ENCODE peak calls at places on chromosomes 7 and 10, in four cellular contexts. O is Peyer's patch, X is heart right ventricle, D is bronchial epithelial cell. P is an unnamed sample.

GRCh38 chr7:84232653-84233052 is 38.1 kb upstream of the SEMA3A start:
- DNase-seq in X (no peak), D (peak), O (no peak), P (peak)

GRCh38 chr10:70477661-70478162 is 855 bp upstream of the PALD1 start:
- DNase-seq in D (peak), O (peak), X (no peak), P (peak)

GRCh38 chr10:125482108-125482507 is 200.9 kb downstream of the TEX36 start:
- DNase-seq in X (no peak), O (no peak), D (peak), P (no peak)

GRCh38 chr10:3469639-3470020 is 297.0 kb upstream of the PITRM1 start:
- DNase-seq in X (no peak), D (peak), O (no peak), P (peak)

GRCh38 chr10:114684822-114685209 is 26.7 kb upstream of the ABLIM1 start:
- DNase-seq in D (peak), O (no peak), X (peak), P (peak)

GRCh38 chr10:59887006-59887405 is 19.4 kb downstream of the CCDC6 start:
- DNase-seq in X (no peak), O (no peak), D (peak), P (no peak)

GRCh38 chr10:104353325-104354048 is at the start of gene CFAP58:
- DNase-seq in X (peak), D (peak), O (peak), P (peak)

GRCh38 chr10:34505338-34505737 is 309.8 kb downstream of the PARD3 start:
- DNase-seq in O (no peak), X (no peak), D (no peak), P (peak)

GRCh38 chr10:103833731-103834365 is 21.5 kb downstream of the SH3PXD2A start:
- DNase-seq in D (no peak), O (no peak), X (peak), P (no peak)

GRCh38 chr10:50331486-50331885 is 80.2 kb upstream of the ASAH2 start:
- DNase-seq in D (no peak), X (no peak), O (no peak), P (no peak)

GRCh38 chr10:10499839-10500238 is 517.8 kb upstream of the CELF2 start:
- DNase-seq in D (peak), O (no peak), X (no peak), P (peak)

GRCh38 chr10:7457478-7458316 is 46.9 kb upstream of the SFMBT2 start:
- DNase-seq in X (no peak), D (no peak), O (no peak), P (no peak)

GRCh38 chr7:127726481-127726880 is 74.5 kb downstream of the SND1 start:
- DNase-seq in D (no peak), O (no peak), X (no peak), P (no peak)

GRCh38 chr10:7608001-7608400 is 58.8 kb downstream of the ITIH5 start:
- DNase-seq in D (no peak), X (no peak), O (no peak), P (no peak)

GRCh38 chr7:327305-327931 is 37.4 kb downstream of the FOXL3 start:
- DNase-seq in D (no peak), X (no peak), O (no peak), P (no peak)

GRCh38 chr10:129839285-129840195 is 124.5 kb downstream of the EBF3 start:
- DNase-seq in O (no peak), D (no peak), X (no peak), P (no peak)

GRCh38 chr7:46934198-46934825 is 647.6 kb downstream of the TNS3 start:
- DNase-seq in X (no peak), D (peak), O (no peak), P (peak)

GRCh38 chr7:135964254-135964653 is 12.9 kb downstream of the MTPN start:
- DNase-seq in D (no peak), O (no peak), X (no peak), P (no peak)

GRCh38 chr7:155544485-155544884 is 1.9 kb downstream of the CNPY1 start:
- DNase-seq in X (no peak), D (no peak), O (no peak), P (no peak)

GRCh38 chr10:47354162-47354561 is 6.0 kb downstream of the RBP3 start:
- DNase-seq in X (no peak), D (no peak), O (no peak), P (no peak)

GRCh38 chr10:16989826-16990293 is 139.8 kb downstream of the CUBN start:
- DNase-seq in O (no peak), D (no peak), X (no peak), P (no peak)
- TF ChIP-seq CTCF in O (no peak), D (no peak), X (no peak), P (no peak)

GRCh38 chr7:115748123-115748738 is 282.3 kb downstream of the TFEC start:
- DNase-seq in X (no peak), O (no peak), D (peak), P (peak)
- TF ChIP-seq CTCF in X (no peak), O (no peak), D (peak), P (peak)

GRCh38 chr10:102394079-102394800 is 1.3 kb upstream of the NFKB2 start:
- DNase-seq in D (peak), O (peak), X (peak), P (peak)
- TF ChIP-seq CTCF in D (peak), O (peak), X (no peak), P (no peak)

GRCh38 chr7:29320577-29320976 is 126.0 kb downstream of the CHN2 start:
- DNase-seq in O (no peak), D (no peak), X (no peak), P (no peak)

GRCh38 chr7:29318853-29319718 is 124.5 kb downstream of the CHN2 start:
- DNase-seq in O (no peak), X (no peak), D (no peak), P (no peak)

GRCh38 chr7:29319719-29320521 is 125.3 kb downstream of the CHN2 start:
- DNase-seq in D (no peak), O (no peak), X (no peak), P (no peak)

GRCh38 chr7:29325508-29325907 is 130.9 kb downstream of the CHN2 start:
- DNase-seq in X (no peak), O (no peak), D (no peak), P (no peak)

GRCh38 chr7:29322023-29322712 is 127.6 kb downstream of the CHN2 start:
- DNase-seq in X (no peak), O (no peak), D (no peak), P (no peak)
- TF ChIP-seq CTCF in X (no peak), O (no peak), D (no peak), P (no peak)

GRCh38 chr7:98755138-98755898 is 114.5 kb downstream of the TMEM130 start:
- DNase-seq in X (no peak), O (no peak), D (no peak), P (no peak)
- TF ChIP-seq CTCF in X (no peak), O (no peak), D (no peak), P (no peak)

DNA sequence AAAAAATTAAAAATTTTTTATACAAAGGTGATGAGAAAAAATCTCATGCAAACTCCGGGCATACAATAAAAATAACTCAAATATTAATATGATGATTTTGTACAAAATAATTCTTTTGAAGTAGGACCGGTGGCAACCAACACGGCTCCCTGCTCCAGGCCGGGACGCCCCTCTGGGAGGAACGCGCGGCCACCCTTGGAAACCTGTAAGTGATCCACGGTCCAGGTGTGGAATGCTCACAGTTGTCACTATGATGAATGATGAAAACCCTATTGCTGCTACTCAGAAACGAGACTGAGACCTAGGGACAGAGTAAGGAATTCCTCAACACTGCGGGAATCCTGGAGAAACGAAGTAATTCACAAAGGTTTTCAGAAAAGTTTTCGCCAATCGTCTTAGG is 219.1 kb downstream of the TCERG1L start:
- DNase-seq in D (no peak), O (no peak), X (no peak), P (no peak)
- TF ChIP-seq CTCF in D (no peak), O (no peak), X (no peak), P (no peak)

GRCh38 chr7:139360210-139360947 is 685 bp downstream of the LUC7L2 start:
- DNase-seq in D (peak), O (peak), X (peak), P (peak)
- TF ChIP-seq CTCF in D (no peak), O (no peak), X (no peak), P (no peak)